ENCODE peak calls at places on chromosomes 5 and 9, in seven cellular contexts. C is HepG2; K is ascending aorta; A is IMR-90; M is adrenal gland; R is CD4-positive, alpha-beta memory T cell; I is cardiac muscle cell. X is an unnamed sample.

GRCh38 chr5:111095982-111096381 is 3.8 kb downstream of the WDR36 start:
- DNase-seq in I (no peak), M (no peak), C (no peak), R (no peak), A (no peak), K (no peak), X (no peak)

GRCh38 chr9:98873535-98874432 is 66.3 kb downstream of the GALNT12 start:
- DNase-seq in I (peak; percentile 76), K (no peak), M (peak; percentile 75), C (no peak), A (no peak), R (no peak), X (peak; percentile 96)

GRCh38 chr5:40258205-40258604 is 421.5 kb upstream of the PTGER4 start:
- DNase-seq in M (no peak), K (no peak), C (no peak), A (no peak), R (no peak), I (peak; percentile 20), X (no peak)

GRCh38 chr5:66742083-66742895 is 146.1 kb downstream of the MAST4 start:
- DNase-seq in R (no peak), I (no peak), C (peak; percentile 33), A (no peak), K (no peak), M (no peak), X (no peak)

GRCh38 chr5:132421442-132421841 is 51.9 kb downstream of the SLC22A5 start:
- DNase-seq in I (no peak), K (no peak), A (no peak), C (no peak), R (no peak), M (peak; percentile 9), X (no peak)

GRCh38 chr9:119500072-119500771 is 131.0 kb upstream of the BRINP1 start:
- DNase-seq in A (no peak), I (no peak), R (no peak), K (no peak), M (peak; percentile 23), C (no peak), X (no peak)

GRCh38 chr5:135458921-135459331 is 6.8 kb upstream of the TIFAB start:
- DNase-seq in K (no peak), R (no peak), C (no peak), I (peak; percentile 91), M (no peak), A (peak; percentile 35), X (peak; percentile 98)

GRCh38 chr5:41507501-41507900 is 2.9 kb downstream of the PLCXD3 start:
- DNase-seq in K (no peak), C (no peak), A (no peak), R (no peak), M (no peak), I (no peak), X (no peak)

GRCh38 chr9:121887553-121888437 is 205.3 kb downstream of the TTLL11 start:
- DNase-seq in R (no peak), A (no peak), I (no peak), K (no peak), C (no peak), M (no peak), X (peak; percentile 93)

GRCh38 chr5:115392611-115393010 is 96.2 kb upstream of the CCDC112 start:
- DNase-seq in C (no peak), R (no peak), A (no peak), M (no peak), I (peak; percentile 42), K (no peak), X (no peak)

GRCh38 chr9:114856210-114856941 is 50.5 kb upstream of the TNFSF15 start:
- DNase-seq in R (no peak), I (peak; percentile 38), M (no peak), C (no peak), A (peak; percentile 82), K (no peak), X (peak; percentile 37)

GRCh38 chr9:130184983-130185382 is 12.8 kb downstream of the NCS1 start:
- DNase-seq in M (no peak), C (no peak), K (no peak), I (no peak), A (no peak), R (no peak), X (no peak)

GRCh38 chr9:130185494-130186005 is 13.3 kb downstream of the NCS1 start:
- DNase-seq in K (no peak), M (no peak), A (peak; percentile 53), I (peak; percentile 47), R (no peak), C (no peak), X (no peak)

GRCh38 chr9:130182090-130182909 is 10.1 kb downstream of the NCS1 start:
- DNase-seq in A (no peak), M (peak; percentile 12), I (no peak), K (no peak), R (no peak), C (no peak), X (no peak)

GRCh38 chr9:130181645-130182044 is 9.4 kb downstream of the NCS1 start:
- DNase-seq in A (no peak), C (no peak), M (no peak), I (no peak), K (no peak), R (no peak), X (no peak)

GRCh38 chr9:130183133-130183762 is 11.0 kb downstream of the NCS1 start:
- DNase-seq in I (peak; percentile 81), M (no peak), C (peak; percentile 46), K (peak; percentile 89), R (no peak), A (peak; percentile 71), X (peak; percentile 83)
- H3K4me3 ChIP-seq in I (no peak overlapping the region), M (no peak overlapping the region), C (no peak overlapping the region), K (peak overlapping the region; percentile 30), R (no peak overlapping the region), A (no peak overlapping the region), X (no peak overlapping the region)

GRCh38 chr9:134459573-134459972 is 133.3 kb downstream of the RXRA start:
- DNase-seq in I (no peak), A (no peak), K (no peak), M (no peak), R (no peak), C (no peak), X (no peak)
- H3K27me3 ChIP-seq in I (no peaks in the 10 kb centered on the region), A (no peaks in the 10 kb centered on the region), K (no peaks in the 10 kb centered on the region), M (peaks cover 3% of the 10 kb centered on the region), R (no peaks in the 10 kb centered on the region), C (peaks cover 46% of the 10 kb centered on the region), X (no peaks in the 10 kb centered on the region)

GRCh38 chr5:141360685-141361084 is 891 bp downstream of the PCDHGB2 start:
- DNase-seq in I (no peak), M (no peak), R (no peak), K (no peak), A (no peak), C (no peak), X (no peak)

GRCh38 chr5:141359790-141360426 is at the start of gene PCDHGB2:
- DNase-seq in C (peak; percentile 48), M (no peak), K (no peak), A (peak; percentile 64), R (peak; percentile 19), I (peak; percentile 40), X (peak; percentile 49)

GRCh38 chr5:141363952-141364660 is at the start of gene PCDHGA5:
- DNase-seq in C (no peak), K (no peak), I (peak; percentile 12), R (no peak), A (peak; percentile 40), M (no peak), X (no peak)

GRCh38 chr5:141366016-141366896 is 2.3 kb downstream of the PCDHGA5 start:
- DNase-seq in C (no peak), I (no peak), M (no peak), K (no peak), R (no peak), A (no peak), X (no peak)

DNA sequence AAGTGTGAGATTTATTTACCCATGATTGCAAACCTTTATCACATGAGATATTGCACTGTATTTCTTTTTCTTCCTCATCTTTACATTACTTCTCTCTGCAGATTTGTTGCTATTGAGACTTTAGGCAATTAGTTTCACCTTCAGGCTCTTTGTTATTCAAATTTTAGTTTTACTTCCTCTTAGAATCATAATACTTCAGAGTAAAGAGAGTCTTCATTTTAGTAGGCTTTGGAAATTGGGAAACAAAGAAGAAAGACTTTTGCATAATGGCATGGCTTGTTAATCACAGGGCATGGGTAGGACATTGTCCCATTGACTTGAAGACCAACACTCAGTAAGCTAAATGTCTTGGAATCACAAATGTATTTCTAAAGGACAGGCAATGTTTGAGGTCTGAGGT is 1.2 kb upstream of the PCDHGA5 start:
- DNase-seq in M (no peak), C (no peak), R (no peak), I (no peak), A (no peak), K (no peak), X (no peak)
- H3K9me3 ChIP-seq in M (peaks cover 15% of the 10 kb centered on the region), C (peaks cover 54% of the 10 kb centered on the region), R (no peaks in the 10 kb centered on the region), I (peaks cover 3% of the 10 kb centered on the region), A (peaks cover 53% of the 10 kb centered on the region), K (peaks cover 98% of the 10 kb centered on the region), X (peaks cover 31% of the 10 kb centered on the region)

DNA sequence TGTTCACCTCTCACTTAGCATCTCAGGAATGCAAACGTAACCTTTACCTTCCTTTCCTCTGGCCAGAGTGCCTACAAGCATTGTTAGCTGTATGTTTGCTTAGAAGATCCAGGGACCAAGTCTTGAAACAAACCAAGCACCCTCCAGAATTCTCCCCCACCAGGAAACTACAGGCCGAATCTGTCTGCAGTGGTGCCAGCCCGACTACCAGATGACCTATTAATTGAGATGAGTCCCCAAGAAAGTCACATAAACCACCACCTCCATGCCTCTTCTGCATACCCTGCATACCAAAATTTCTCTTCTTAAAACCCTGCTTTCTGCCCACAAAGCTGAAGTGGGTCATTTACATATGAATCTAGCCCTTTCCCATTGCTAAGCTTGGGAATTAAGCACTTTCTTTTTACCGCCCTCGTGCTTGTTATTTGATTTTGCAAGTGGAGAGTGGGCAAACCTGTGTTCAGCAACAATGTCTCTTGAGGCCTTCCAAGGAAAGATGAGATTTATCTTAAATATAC is 1239.1 kb downstream of the CDH12 start:
- DNase-seq in R (no peak), K (no peak), M (no peak), I (no peak), C (no peak), A (no peak), X (no peak)
- H3K4me3 ChIP-seq in R (no peak overlapping the region), K (no peak overlapping the region), M (no peak overlapping the region), I (no peak overlapping the region), C (no peak overlapping the region), A (no peak overlapping the region), X (no peak overlapping the region)

DNA sequence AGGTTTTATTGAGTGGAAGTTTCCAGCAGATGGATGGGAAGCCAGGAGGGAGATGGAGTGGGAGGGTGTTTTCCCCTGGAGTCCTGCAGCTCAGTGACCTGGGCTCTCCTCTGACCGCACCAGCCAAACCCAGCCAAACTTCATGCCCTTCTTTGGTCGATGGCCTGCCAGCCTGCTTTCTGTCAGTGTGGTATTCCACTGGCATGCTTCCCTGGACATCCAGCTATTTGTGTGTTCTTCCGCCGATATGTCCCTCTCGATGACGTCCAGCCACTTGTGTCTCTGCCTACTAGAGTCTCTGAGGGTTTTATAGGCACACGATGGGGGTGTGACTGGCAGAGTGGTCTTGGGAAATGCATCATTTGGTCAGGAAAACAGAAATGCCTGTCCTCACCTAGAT is 33.8 kb downstream of the GPBP1 start:
- DNase-seq in R (no peak), K (no peak), M (no peak), C (no peak), I (no peak), A (no peak), X (no peak)
- H3K27me3 ChIP-seq in R (no peaks in the 10 kb centered on the region), K (no peaks in the 10 kb centered on the region), M (no peaks in the 10 kb centered on the region), C (no peaks in the 10 kb centered on the region), I (no peaks in the 10 kb centered on the region), A (no peaks in the 10 kb centered on the region), X (no peaks in the 10 kb centered on the region)